ENCODE peak calls at places on chromosomes 2 and 18, in eight cellular contexts. O, Z, X, F, I, V, L and J are unnamed samples.

GRCh38 chr2:127384529-127384928 is 3.2 kb downstream of the MAP3K2 start:
- ATAC-seq in O (no peak), I (no peak), L (no peak), F (no peak), X (no peak), V (no peak), Z (no peak), J (no peak)

GRCh38 chr2:203585541-203585940 is 50.4 kb upstream of the RAPH1 start:
- ATAC-seq in O (no peak), F (no peak), X (no peak), Z (no peak), I (no peak), V (no peak), L (no peak), J (no peak)

GRCh38 chr18:46474487-46475366 is 182.3 kb downstream of the LOXHD1 start:
- ATAC-seq in X (no peak), I (no peak), L (no peak), O (no peak), V (peak), Z (peak), F (peak), J (peak)

GRCh38 chr2:237025090-237025865 is 60.4 kb upstream of the COPS8 start:
- ATAC-seq in F (no peak), V (no peak), I (no peak), O (no peak), L (no peak), Z (no peak), X (peak), J (peak)

GRCh38 chr2:11822746-11823411 is 76.4 kb downstream of the LPIN1 start:
- ATAC-seq in X (no peak), Z (no peak), L (no peak), F (no peak), V (no peak), O (no peak), I (no peak), J (no peak)

GRCh38 chr2:210370562-210370961 is 55.6 kb upstream of the MYL1 start:
- ATAC-seq in X (no peak), Z (no peak), V (no peak), L (no peak), F (no peak), O (no peak), I (no peak), J (no peak)

GRCh38 chr2:219707496-219708285 is 80.3 kb downstream of the SLC4A3 start:
- ATAC-seq in X (no peak), Z (no peak), L (no peak), V (no peak), I (no peak), F (no peak), O (no peak), J (no peak)

GRCh38 chr18:67742954-67743353 is 226.4 kb upstream of the DSEL start:
- ATAC-seq in L (no peak), O (no peak), X (no peak), V (no peak), Z (no peak), I (no peak), F (no peak), J (no peak)

GRCh38 chr2:198917926-198918325 is 539.8 kb downstream of the SATB2 start:
- ATAC-seq in X (no peak), O (no peak), Z (no peak), F (no peak), V (no peak), L (no peak), I (no peak), J (no peak)

GRCh38 chr2:86476918-86477317 is 35.7 kb downstream of the KDM3A start:
- ATAC-seq in O (no peak), I (no peak), V (no peak), F (no peak), L (no peak), X (no peak), Z (no peak), J (no peak)

GRCh38 chr18:35910327-35910726 is 62.2 kb upstream of the RMP24 start:
- ATAC-seq in V (no peak), O (no peak), X (no peak), F (no peak), Z (no peak), I (no peak), L (no peak), J (no peak)

GRCh38 chr2:179861777-179862117 is 335 bp upstream of the ZNF385B start:
- ATAC-seq in L (no peak), I (no peak), X (no peak), F (no peak), Z (no peak), V (peak), O (no peak), J (peak)

GRCh38 chr2:149363953-149364352 is 33.6 kb downstream of the LYPD6 start:
- ATAC-seq in F (no peak), Z (no peak), I (no peak), V (no peak), X (no peak), L (no peak), O (no peak), J (no peak)

GRCh38 chr2:198476007-198476406 is 671.6 kb downstream of the PLCL1 start:
- ATAC-seq in V (no peak), L (no peak), X (no peak), Z (no peak), O (no peak), I (no peak), F (no peak), J (no peak)

GRCh38 chr2:235614900-235615712 is 121.3 kb downstream of the AGAP1 start:
- ATAC-seq in V (no peak), L (no peak), I (no peak), F (no peak), O (no peak), Z (no peak), X (no peak), J (peak)

GRCh38 chr2:61055557-61055956 is 10.1 kb upstream of the SANBR start:
- ATAC-seq in Z (no peak), F (no peak), X (peak), V (no peak), I (no peak), L (no peak), O (no peak), J (no peak)

GRCh38 chr2:181832015-181832414 is 59.5 kb upstream of the ITPRID2 start:
- ATAC-seq in O (no peak), Z (no peak), V (no peak), X (no peak), L (no peak), F (no peak), I (no peak), J (no peak)

GRCh38 chr18:13271512-13271911 is 53.0 kb downstream of the LDLRAD4 start:
- ATAC-seq in L (no peak), I (no peak), Z (no peak), O (no peak), F (no peak), V (no peak), X (no peak), J (no peak)

GRCh38 chr2:74259191-74259590 is 60.8 kb downstream of the MTHFD2 start:
- ATAC-seq in I (no peak), X (no peak), V (no peak), Z (no peak), F (no peak), O (no peak), L (no peak), J (no peak)

GRCh38 chr18:24567199-24567598 is 106.8 kb downstream of the HRH4 start:
- ATAC-seq in V (no peak), X (no peak), Z (no peak), I (no peak), O (no peak), L (no peak), F (no peak), J (no peak)

GRCh38 chr18:610214-610928 is 13.6 kb downstream of the CLUL1 start:
- ATAC-seq in F (no peak), Z (no peak), I (no peak), X (no peak), O (no peak), V (no peak), L (no peak), J (no peak)

GRCh38 chr2:241541564-241542277 is 16.8 kb upstream of the BOK start:
- ATAC-seq in L (no peak), O (no peak), F (no peak), I (no peak), V (no peak), X (no peak), Z (no peak), J (peak)

GRCh38 chr2:144097440-144098225 is 422.3 kb downstream of the ZEB2 start:
- ATAC-seq in X (peak), I (no peak), O (peak), Z (no peak), F (no peak), L (no peak), V (no peak), J (no peak)

GRCh38 chr2:65033178-65033577 is 23.0 kb upstream of the CEP68 start:
- ATAC-seq in V (peak), L (no peak), X (peak), Z (no peak), O (peak), F (no peak), I (no peak), J (peak)

GRCh38 chr2:140203347-140203746 is 1423.2 kb upstream of the NXPH2 start:
- ATAC-seq in I (no peak), Z (no peak), V (no peak), F (no peak), L (no peak), X (no peak), O (no peak), J (no peak)

GRCh38 chr2:28601612-28602011 is 105.8 kb downstream of the PLB1 start:
- ATAC-seq in L (no peak), Z (no peak), F (no peak), I (no peak), X (peak), O (no peak), V (no peak), J (no peak)

GRCh38 chr18:48990497-48991298 is 39.9 kb upstream of the SMAD7 start:
- ATAC-seq in Z (peak), O (no peak), I (no peak), F (no peak), X (no peak), L (no peak), V (peak), J (peak)

GRCh38 chr2:150188177-150188576 is 299.3 kb downstream of the RND3 start:
- ATAC-seq in V (no peak), Z (no peak), O (no peak), X (no peak), F (no peak), I (no peak), L (no peak), J (peak)

GRCh38 chr2:23988371-23988770 is 21.5 kb upstream of the MFSD2B start:
- ATAC-seq in O (peak), X (peak), Z (peak), L (no peak), V (peak), F (peak), I (no peak), J (peak)

GRCh38 chr2:224987733-224988132 is 54.5 kb downstream of the DOCK10 start:
- ATAC-seq in V (peak), O (peak), F (no peak), Z (peak), I (no peak), L (no peak), X (no peak), J (no peak)

GRCh38 chr18:44834867-44835469 is 154.3 kb downstream of the SETBP1 start:
- ATAC-seq in L (no peak), O (no peak), F (no peak), V (no peak), I (no peak), Z (no peak), X (no peak), J (no peak)

GRCh38 chr2:1798425-1799144 is 54.3 kb upstream of the PXDN start:
- ATAC-seq in V (no peak), I (no peak), F (peak), Z (no peak), O (no peak), X (no peak), L (peak), J (no peak)

GRCh38 chr2:85785871-85786270 is 32.1 kb downstream of the ATOH8 start:
- ATAC-seq in Z (no peak), F (no peak), O (no peak), X (no peak), V (no peak), L (no peak), I (no peak), J (peak)

GRCh38 chr2:230023313-230023712 is 45.4 kb downstream of the SLC16A14 start:
- ATAC-seq in X (no peak), Z (no peak), L (no peak), F (no peak), V (no peak), I (no peak), O (no peak), J (no peak)

GRCh38 chr2:187379869-187380268 is 68.2 kb downstream of the CALCRL start:
- ATAC-seq in O (no peak), I (no peak), X (no peak), F (no peak), V (no peak), L (no peak), Z (no peak), J (no peak)

GRCh38 chr2:19043893-19044292 is 314.5 kb downstream of the OSR1 start:
- ATAC-seq in X (no peak), V (no peak), Z (no peak), L (no peak), O (no peak), I (no peak), F (no peak), J (no peak)

GRCh38 chr18:56635007-56635406 is 3.4 kb downstream of the TXNL1 start:
- ATAC-seq in L (no peak), X (no peak), I (no peak), Z (no peak), V (no peak), F (no peak), O (no peak), J (no peak)

GRCh38 chr2:101120124-101120996 is 30.8 kb downstream of the TBC1D8 start:
- ATAC-seq in I (no peak), Z (no peak), L (no peak), V (no peak), O (no peak), F (no peak), X (peak), J (no peak)